ENCODE peak calls at places on chromosomes 16 and 17, in ten cellular contexts. N is sigmoid colon; S is heart right ventricle; I is A549; R is kidney epithelial cell; M is NT2/D1; V is effector memory CD4-positive, alpha-beta T cell; H is lung; Q is naive thymus-derived CD4-positive, alpha-beta T cell; Y is brain microvascular endothelial cell. L is an unnamed sample.

GRCh38 chr16:397135-397661 is at the start of gene NME4:
- DNase-seq in N (peak; percentile 72), S (no peak), I (no peak), R (no peak), M (no peak), V (no peak), H (no peak), Q (no peak), Y (no peak), L (peak; percentile 23)

GRCh38 chr16:20673882-20674683 is 23.4 kb downstream of the ACSM1 start:
- DNase-seq in N (no peak), S (no peak), I (no peak), R (no peak), M (no peak), V (no peak), H (no peak), Q (no peak), Y (no peak), L (no peak)

GRCh38 chr17:82219083-82219482 is 6.4 kb upstream of the CCDC57 start:
- DNase-seq in N (no peak), S (no peak), I (no peak), R (no peak), M (no peak), V (no peak), H (no peak), Q (no peak), Y (no peak), L (no peak)

GRCh38 chr17:29393451-29393850 is 3.3 kb downstream of the TAOK1 start:
- DNase-seq in N (no peak), S (no peak), I (no peak), R (no peak), M (no peak), V (no peak), H (no peak), Q (no peak), Y (no peak), L (no peak)

GRCh38 chr17:34672176-34672785 is 92.9 kb downstream of the TMEM132E start:
- DNase-seq in N (no peak), S (no peak), I (no peak), R (no peak), M (no peak), V (no peak), H (no peak), Q (no peak), Y (no peak), L (no peak)

GRCh38 chr16:66359811-66360608 is 6.5 kb upstream of the CDH5 start:
- DNase-seq in N (no peak), S (peak; percentile 66), I (no peak), R (no peak), M (no peak), V (no peak), H (no peak), Q (no peak), Y (no peak), L (no peak)

GRCh38 chr16:4408323-4408690 is 8.1 kb downstream of the CORO7 start:
- DNase-seq in N (no peak), S (no peak), I (no peak), R (no peak), M (no peak), V (no peak), H (no peak), Q (no peak), Y (no peak), L (no peak)

GRCh38 chr16:79437764-79438728 is 162.5 kb downstream of the MAF start:
- DNase-seq in N (no peak), S (no peak), I (no peak), R (peak; percentile 48), M (peak; percentile 48), V (no peak), H (no peak), Q (no peak), Y (peak; percentile 4), L (no peak)

GRCh38 chr16:84497418-84497817 is 7.0 kb downstream of the MEAK7 start:
- DNase-seq in N (no peak), S (no peak), I (no peak), R (no peak), M (no peak), V (no peak), H (no peak), Q (no peak), Y (no peak), L (no peak)

GRCh38 chr16:66604376-66605176 is at the start of gene CMTM3:
- DNase-seq in N (peak; percentile 80), S (peak; percentile 63), I (peak; percentile 67), R (no peak), M (peak; percentile 60), V (peak; percentile 46), H (peak; percentile 58), Q (peak; percentile 75), Y (peak; percentile 49), L (peak; percentile 73)

GRCh38 chr16:9115277-9115676 is 23.8 kb downstream of the HAPSTR1 start:
- DNase-seq in N (no peak), S (no peak), I (no peak), R (no peak), M (no peak), V (no peak), H (peak; percentile 7), Q (no peak), Y (no peak), L (no peak)

GRCh38 chr16:10579965-10580918 is at the start of gene EMP2:
- DNase-seq in N (peak; percentile 93), S (peak; percentile 86), I (peak; percentile 90), R (no peak), M (peak; percentile 64), V (no peak), H (peak; percentile 81), Q (no peak), Y (peak; percentile 40), L (no peak)
- H3K4me3 ChIP-seq in N (peak within 1 kb of the TSS; percentile 98), S (peak within 1 kb of the TSS; percentile 98), I (peak within 1 kb of the TSS; percentile 89), R (peak within 1 kb of the TSS; percentile 70), M (peak within 1 kb of the TSS; percentile 78), V (no peak within 1 kb of the TSS), H (peak within 1 kb of the TSS; percentile 78), Q (no peak within 1 kb of the TSS), Y (peak within 1 kb of the TSS; percentile 82), L (no peak within 1 kb of the TSS)

GRCh38 chr17:43024407-43025289 is at the start of gene RND2:
- DNase-seq in N (peak; percentile 97), S (peak; percentile 91), I (peak; percentile 99), R (peak; percentile 81), M (peak; percentile 90), V (peak; percentile 71), H (peak; percentile 90), Q (peak; percentile 72), Y (peak; percentile 96), L (peak; percentile 81)

GRCh38 chr17:43027091-43028032 is 2.3 kb downstream of the RND2 start:
- DNase-seq in N (no peak), S (no peak), I (no peak), R (no peak), M (peak; percentile 77), V (no peak), H (no peak), Q (no peak), Y (no peak), L (no peak)

GRCh38 chr17:43026610-43027009 is 1.6 kb downstream of the RND2 start:
- DNase-seq in N (no peak), S (no peak), I (no peak), R (no peak), M (no peak), V (no peak), H (no peak), Q (no peak), Y (no peak), L (no peak)

GRCh38 chr17:43025290-43025657 is 243 bp downstream of the RND2 start:
- DNase-seq in N (no peak), S (no peak), I (no peak), R (no peak), M (no peak), V (no peak), H (no peak), Q (no peak), Y (no peak), L (no peak)

GRCh38 chr17:43025766-43026537 is 921 bp downstream of the RND2 start:
- DNase-seq in N (no peak), S (no peak), I (no peak), R (no peak), M (no peak), V (no peak), H (no peak), Q (no peak), Y (no peak), L (no peak)
- H3K4me3 ChIP-seq in N (peak overlapping the region; percentile 54), S (no peak overlapping the region), I (no peak overlapping the region), R (no peak overlapping the region), M (peak overlapping the region; percentile 76), V (no peak overlapping the region), H (no peak overlapping the region), Q (no peak overlapping the region), Y (no peak overlapping the region), L (no peak overlapping the region)

GRCh38 chr16:56424791-56425438 is 430 bp downstream of the AMFR start:
- DNase-seq in N (peak; percentile 74), S (peak; percentile 17), I (peak; percentile 21), R (no peak), M (no peak), V (peak; percentile 24), H (no peak), Q (no peak), Y (no peak), L (no peak)

GRCh38 chr16:56422896-56423441 is 2.4 kb downstream of the AMFR start:
- DNase-seq in N (no peak), S (no peak), I (no peak), R (no peak), M (no peak), V (no peak), H (no peak), Q (no peak), Y (no peak), L (no peak)

GRCh38 chr16:56425439-56425832 is at the start of gene AMFR:
- DNase-seq in N (peak; percentile 79), S (peak; percentile 58), I (peak; percentile 75), R (no peak), M (peak; percentile 75), V (peak; percentile 55), H (peak; percentile 40), Q (peak; percentile 68), Y (no peak), L (peak; percentile 83)

GRCh38 chr16:56424404-56424765 is 960 bp downstream of the AMFR start:
- DNase-seq in N (no peak), S (peak; percentile 9), I (no peak), R (no peak), M (no peak), V (no peak), H (no peak), Q (no peak), Y (no peak), L (no peak)

GRCh38 chr16:56423584-56424403 is 1.6 kb downstream of the AMFR start:
- DNase-seq in N (no peak), S (no peak), I (no peak), R (no peak), M (no peak), V (no peak), H (no peak), Q (peak; percentile 42), Y (no peak), L (peak; percentile 27)
- H3K4me3 ChIP-seq in N (peak overlapping the region; percentile 88), S (peak overlapping the region; percentile 89), I (peak overlapping the region; percentile 98), R (peak overlapping the region; percentile 81), M (peak overlapping the region; percentile 83), V (peak overlapping the region; percentile 67), H (peak overlapping the region; percentile 94), Q (peak overlapping the region; percentile 73), Y (peak overlapping the region; percentile 75), L (peak overlapping the region; percentile 65)

GRCh38 chr17:14080847-14081251 is 11.5 kb downstream of the COX10 start:
- DNase-seq in N (no peak), S (no peak), I (no peak), R (no peak), M (no peak), V (no peak), H (no peak), Q (no peak), Y (no peak), L (no peak)

GRCh38 chr17:14082848-14083247 is 13.5 kb downstream of the COX10 start:
- DNase-seq in N (no peak), S (no peak), I (no peak), R (no peak), M (no peak), V (no peak), H (no peak), Q (no peak), Y (no peak), L (no peak)

GRCh38 chr17:14078027-14078426 is 8.7 kb downstream of the COX10 start:
- DNase-seq in N (no peak), S (peak; percentile 17), I (no peak), R (no peak), M (no peak), V (no peak), H (no peak), Q (no peak), Y (no peak), L (no peak)
- H3K4me3 ChIP-seq in N (no peak overlapping the region), S (no peak overlapping the region), I (no peak overlapping the region), R (no peak overlapping the region), M (no peak overlapping the region), V (no peak overlapping the region), H (no peak overlapping the region), Q (no peak overlapping the region), Y (no peak overlapping the region), L (no peak overlapping the region)

L was measured in CD4-positive, alpha-beta memory T cell.